ENCODE peak calls at places on chromosomes 11 and 22, in eight cellular contexts. One of them, this sample, is unnamed.
A peak's percentile ranks its signal among the peaks of the same experiment; 100 is the strongest.

GRCh38 chr22:29108137-29108536 is 35.3 kb downstream of the KREMEN1 start:
- DNase-seq in Karpas-422: no peak
- DNase-seq in body of pancreas: no peak
- DNase-seq in activated naive CD8-positive, alpha-beta T cell treated with anti-CD3 and anti-CD28 coated beads for 36 hours: no peak
- DNase-seq in cerebellar cortex: no peak
- DNase-seq in NCI-H524: no peak
- DNase-seq in mesendoderm: no peak
- DNase-seq in anterior cingulate cortex: no peak
- DNase-seq in this sample: no peak

GRCh38 chr11:120710354-120711187 is 199.0 kb downstream of the GRIK4 start:
- DNase-seq in activated naive CD8-positive, alpha-beta T cell treated with anti-CD3 and anti-CD28 coated beads for 36 hours: no peak
- DNase-seq in mesendoderm: peak; percentile 83
- DNase-seq in body of pancreas: peak; percentile 31
- DNase-seq in anterior cingulate cortex: no peak
- DNase-seq in Karpas-422: no peak
- DNase-seq in cerebellar cortex: no peak
- DNase-seq in NCI-H524: no peak
- DNase-seq in this sample: no peak

GRCh38 chr11:2524446-2525165 is 79.8 kb downstream of the KCNQ1 start:
- DNase-seq in Karpas-422: no peak
- DNase-seq in activated naive CD8-positive, alpha-beta T cell treated with anti-CD3 and anti-CD28 coated beads for 36 hours: no peak
- DNase-seq in body of pancreas: no peak
- DNase-seq in cerebellar cortex: peak; percentile 28
- DNase-seq in mesendoderm: no peak
- DNase-seq in anterior cingulate cortex: no peak
- DNase-seq in NCI-H524: no peak
- DNase-seq in this sample: peak; percentile 1

GRCh38 chr11:134014502-134014901 is 54.4 kb upstream of the JAM3 start:
- DNase-seq in Karpas-422: peak; percentile 69
- DNase-seq in mesendoderm: peak; percentile 72
- DNase-seq in anterior cingulate cortex: no peak
- DNase-seq in cerebellar cortex: no peak
- DNase-seq in body of pancreas: peak; percentile 37
- DNase-seq in NCI-H524: no peak
- DNase-seq in activated naive CD8-positive, alpha-beta T cell treated with anti-CD3 and anti-CD28 coated beads for 36 hours: no peak
- DNase-seq in this sample: peak; percentile 73

GRCh38 chr22:23305321-23305910 is 125.1 kb downstream of the BCR start:
- DNase-seq in anterior cingulate cortex: no peak
- DNase-seq in body of pancreas: no peak
- DNase-seq in mesendoderm: no peak
- DNase-seq in activated naive CD8-positive, alpha-beta T cell treated with anti-CD3 and anti-CD28 coated beads for 36 hours: no peak
- DNase-seq in Karpas-422: no peak
- DNase-seq in cerebellar cortex: peak; percentile 42
- DNase-seq in NCI-H524: no peak
- DNase-seq in this sample: no peak

GRCh38 chr22:26409705-26410376 is 19.2 kb upstream of the ASPHD2 start:
- DNase-seq in anterior cingulate cortex: no peak
- DNase-seq in cerebellar cortex: no peak
- DNase-seq in NCI-H524: peak; percentile 60
- DNase-seq in Karpas-422: no peak
- DNase-seq in body of pancreas: no peak
- DNase-seq in mesendoderm: no peak
- DNase-seq in activated naive CD8-positive, alpha-beta T cell treated with anti-CD3 and anti-CD28 coated beads for 36 hours: no peak
- DNase-seq in this sample: no peak

GRCh38 chr11:102864724-102865123 is 10.1 kb downstream of the MMP12 start:
- DNase-seq in activated naive CD8-positive, alpha-beta T cell treated with anti-CD3 and anti-CD28 coated beads for 36 hours: no peak
- DNase-seq in cerebellar cortex: no peak
- DNase-seq in Karpas-422: no peak
- DNase-seq in body of pancreas: no peak
- DNase-seq in anterior cingulate cortex: no peak
- DNase-seq in NCI-H524: no peak
- DNase-seq in mesendoderm: no peak
- DNase-seq in this sample: no peak

GRCh38 chr11:17578958-17579357 is 31.9 kb downstream of the OTOG start:
- DNase-seq in activated naive CD8-positive, alpha-beta T cell treated with anti-CD3 and anti-CD28 coated beads for 36 hours: no peak
- DNase-seq in body of pancreas: no peak
- DNase-seq in mesendoderm: no peak
- DNase-seq in NCI-H524: no peak
- DNase-seq in cerebellar cortex: no peak
- DNase-seq in Karpas-422: no peak
- DNase-seq in anterior cingulate cortex: no peak
- DNase-seq in this sample: no peak

GRCh38 chr11:58301576-58301975 is 33.5 kb upstream of the OR10W1 start:
- DNase-seq in body of pancreas: no peak
- DNase-seq in anterior cingulate cortex: no peak
- DNase-seq in Karpas-422: no peak
- DNase-seq in cerebellar cortex: no peak
- DNase-seq in mesendoderm: no peak
- DNase-seq in activated naive CD8-positive, alpha-beta T cell treated with anti-CD3 and anti-CD28 coated beads for 36 hours: no peak
- DNase-seq in NCI-H524: no peak
- DNase-seq in this sample: no peak

GRCh38 chr11:120324932-120325810 is at the start of gene TLCD5:
- DNase-seq in NCI-H524: peak; percentile 46
- DNase-seq in anterior cingulate cortex: no peak
- DNase-seq in body of pancreas: peak; percentile 68
- DNase-seq in activated naive CD8-positive, alpha-beta T cell treated with anti-CD3 and anti-CD28 coated beads for 36 hours: peak; percentile 55
- DNase-seq in Karpas-422: peak; percentile 81
- DNase-seq in cerebellar cortex: peak; percentile 70
- DNase-seq in mesendoderm: peak; percentile 94
- DNase-seq in this sample: peak; percentile 92

GRCh38 chr11:27482793-27483192 is 10.2 kb upstream of the LGR4 start:
- DNase-seq in anterior cingulate cortex: no peak
- DNase-seq in NCI-H524: no peak
- DNase-seq in body of pancreas: no peak
- DNase-seq in mesendoderm: no peak
- DNase-seq in Karpas-422: no peak
- DNase-seq in cerebellar cortex: no peak
- DNase-seq in activated naive CD8-positive, alpha-beta T cell treated with anti-CD3 and anti-CD28 coated beads for 36 hours: no peak
- DNase-seq in this sample: no peak

GRCh38 chr11:12079726-12080556 is 30.4 kb upstream of the MICAL2 start:
- DNase-seq in NCI-H524: no peak
- DNase-seq in anterior cingulate cortex: no peak
- DNase-seq in mesendoderm: peak; percentile 81
- DNase-seq in activated naive CD8-positive, alpha-beta T cell treated with anti-CD3 and anti-CD28 coated beads for 36 hours: no peak
- DNase-seq in Karpas-422: no peak
- DNase-seq in body of pancreas: no peak
- DNase-seq in cerebellar cortex: no peak
- DNase-seq in this sample: no peak